ENCODE peak calls at places on chromosome 12, in ten cellular contexts. V, M, X, J, A, C, D, H, K and L are unnamed samples.

GRCh38 chr12:93762059-93762719 is 85.0 kb downstream of the CRADD start:
- DNase-seq in V (no peak), M (no peak), X (no peak), J (no peak), A (no peak), C (no peak), D (no peak), H (no peak), K (peak; percentile 21), L (peak; percentile 48)

GRCh38 chr12:99053599-99054362 is 408.7 kb downstream of the APAF1 start:
- DNase-seq in V (no peak), M (no peak), X (no peak), J (no peak), A (no peak), C (no peak), D (no peak), H (no peak), K (peak; percentile 49), L (no peak)

GRCh38 chr12:105393586-105393985 is 63.1 kb downstream of the C12orf75 start:
- DNase-seq in V (no peak), M (no peak), X (no peak), J (no peak), A (no peak), C (no peak), D (no peak), H (no peak), K (peak; percentile 45), L (peak; percentile 51)

GRCh38 chr12:97568336-97569180 is 106.0 kb downstream of the RMST start:
- DNase-seq in V (peak; percentile 53), M (no peak), X (no peak), J (no peak), A (peak; percentile 74), C (no peak), D (peak; percentile 27), H (no peak), K (no peak), L (no peak)

GRCh38 chr12:64525461-64526160 is 73.7 kb downstream of the TBK1 start:
- DNase-seq in V (no peak), M (no peak), X (no peak), J (no peak), A (no peak), C (no peak), D (no peak), H (no peak), K (peak; percentile 13), L (no peak)

GRCh38 chr12:106924458-106924857 is 31.2 kb upstream of the TMEM263 start:
- DNase-seq in V (no peak), M (no peak), X (no peak), J (no peak), A (no peak), C (no peak), D (no peak), H (no peak), K (no peak), L (no peak)

GRCh38 chr12:12510141-12510540 is 52.5 kb downstream of the DUSP16 start:
- DNase-seq in V (no peak), M (no peak), X (no peak), J (no peak), A (no peak), C (no peak), D (no peak), H (no peak), K (peak; percentile 82), L (peak; percentile 52)

GRCh38 chr12:117228239-117228638 is 38.0 kb upstream of the FBXO21 start:
- DNase-seq in V (no peak), M (no peak), X (no peak), J (no peak), A (no peak), C (no peak), D (no peak), H (no peak), K (no peak), L (no peak)

GRCh38 chr12:104737682-104738370 is 220.3 kb downstream of the SLC41A2 start:
- DNase-seq in V (no peak), M (no peak), X (no peak), J (no peak), A (no peak), C (no peak), D (no peak), H (no peak), K (no peak), L (no peak)

GRCh38 chr12:51246254-51246853 is 7.7 kb downstream of the DAZAP2 start:
- DNase-seq in V (no peak), M (no peak), X (no peak), J (peak; percentile 70), A (no peak), C (no peak), D (peak; percentile 42), H (no peak), K (peak; percentile 53), L (peak; percentile 40)

GRCh38 chr12:43098766-43099550 is 453.0 kb downstream of the ADAMTS20 start:
- DNase-seq in V (no peak), M (no peak), X (no peak), J (no peak), A (no peak), C (no peak), D (no peak), H (no peak), K (peak; percentile 44), L (peak; percentile 31)

GRCh38 chr12:106446429-106447092 is 89.0 kb downstream of the POLR3B start:
- DNase-seq in V (no peak), M (no peak), X (no peak), J (no peak), A (no peak), C (no peak), D (no peak), H (no peak), K (peak; percentile 25), L (no peak)

GRCh38 chr12:10102322-10102721 is 3.5 kb upstream of the CLEC1A start:
- DNase-seq in V (no peak), M (no peak), X (no peak), J (no peak), A (no peak), C (no peak), D (no peak), H (no peak), K (no peak), L (no peak)

GRCh38 chr12:131035268-131035681 is 81.6 kb downstream of the ADGRD1 start:
- DNase-seq in V (no peak), M (no peak), X (no peak), J (no peak), A (no peak), C (no peak), D (no peak), H (no peak), K (no peak), L (no peak)

GRCh38 chr12:79373896-79374499 is 316.8 kb downstream of the PAWR start:
- DNase-seq in V (no peak), M (no peak), X (no peak), J (no peak), A (no peak), C (peak; percentile 57), D (peak; percentile 31), H (no peak), K (no peak), L (peak; percentile 8)

GRCh38 chr12:50533971-50534370 is 29.2 kb downstream of the DIP2B start:
- DNase-seq in V (no peak), M (no peak), X (no peak), J (no peak), A (no peak), C (no peak), D (no peak), H (no peak), K (peak; percentile 29), L (peak; percentile 48)

GRCh38 chr12:53481957-53482586 is 17.2 kb downstream of the MAP3K12 start:
- DNase-seq in V (no peak), M (no peak), X (no peak), J (no peak), A (peak; percentile 12), C (peak; percentile 43), D (no peak), H (no peak), K (no peak), L (no peak)
- TF ChIP-seq CTCF in V (no peak), M (no peak), X (no peak), J (no peak), A (peak; percentile 5), C (peak; percentile 29), D (no peak), H (peak; percentile 10), K (peak; percentile 26), L (peak; percentile 11)

GRCh38 chr12:56775638-56776037 is 12.5 kb downstream of the HSD17B6 start:
- DNase-seq in V (no peak), M (no peak), X (no peak), J (no peak), A (no peak), C (no peak), D (no peak), H (no peak), K (no peak), L (no peak)
- H3K4me3 ChIP-seq in V (no peak overlapping the region), M (no peak overlapping the region), X (no peak overlapping the region), J (no peak overlapping the region), A (no peak overlapping the region), C (no peak overlapping the region), D (no peak overlapping the region), H (no peak overlapping the region), K (no peak overlapping the region), L (no peak overlapping the region)

GRCh38 chr12:42027537-42027936 is 117.1 kb downstream of the GXYLT1 start:
- DNase-seq in V (no peak), M (no peak), X (no peak), J (no peak), A (no peak), C (no peak), D (no peak), H (no peak), K (no peak), L (no peak)

GRCh38 chr12:42020226-42020625 is 124.4 kb downstream of the GXYLT1 start:
- DNase-seq in V (no peak), M (no peak), X (no peak), J (no peak), A (no peak), C (no peak), D (no peak), H (no peak), K (no peak), L (no peak)

GRCh38 chr12:42023733-42024494 is 120.8 kb downstream of the GXYLT1 start:
- DNase-seq in V (peak; percentile 73), M (peak; percentile 78), X (peak; percentile 66), J (peak; percentile 20), A (peak; percentile 69), C (peak; percentile 84), D (peak; percentile 67), H (peak; percentile 87), K (peak; percentile 55), L (peak; percentile 84)

GRCh38 chr12:42024495-42024830 is 120.2 kb downstream of the GXYLT1 start:
- DNase-seq in V (no peak), M (no peak), X (no peak), J (no peak), A (no peak), C (no peak), D (no peak), H (no peak), K (no peak), L (no peak)
- TF ChIP-seq CTCF in V (no peak), M (no peak), X (no peak), J (no peak), A (no peak), C (no peak), D (no peak), H (no peak), K (no peak), L (no peak)

DNA sequence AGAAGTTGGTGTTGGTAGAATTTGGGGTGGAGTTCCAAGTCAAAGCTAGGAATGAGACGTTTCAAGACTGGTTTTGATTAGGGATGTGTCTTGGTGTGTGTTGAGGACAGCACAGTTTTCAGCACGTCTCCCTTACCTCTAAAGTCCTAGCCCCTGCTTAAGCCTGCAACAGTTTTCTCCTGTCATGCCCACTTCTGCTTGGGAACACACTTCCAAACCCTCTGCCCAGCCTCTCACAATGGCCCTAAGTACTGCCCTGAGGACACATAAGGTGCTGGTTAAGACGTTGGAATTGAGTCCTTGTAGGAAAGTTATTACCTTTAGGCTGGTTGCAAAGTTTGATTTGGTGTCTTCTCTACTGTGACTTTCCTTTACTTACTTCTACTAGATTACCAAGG is 710 bp upstream of the BMAL2 start:
- DNase-seq in V (no peak), M (no peak), X (no peak), J (no peak), A (no peak), C (no peak), D (no peak), H (no peak), K (no peak), L (peak; percentile 50)
- H3K4me3 ChIP-seq in V (peak overlapping the region; percentile 70), M (no peak overlapping the region), X (no peak overlapping the region), J (peak overlapping the region; percentile 73), A (no peak overlapping the region), C (no peak overlapping the region), D (no peak overlapping the region), H (peak overlapping the region; percentile 73), K (peak overlapping the region; percentile 77), L (peak overlapping the region; percentile 70)